ENCODE peak calls at places on chromosome 19, in nine cellular contexts. Z is ascending aorta, Y is upper lobe of right lung, K is dorsolateral prefrontal cortex, B is cardiac fibroblast, N is IMR-90, F is heart right ventricle, Q is HepG2, V is GM12865. L is an unnamed sample.

GRCh38 chr19:5090780-5091575 is 122.1 kb downstream of the KDM4B start:
- DNase-seq in Z (no peak), Y (no peak), K (peak), B (peak), N (peak), F (peak), Q (no peak), V (no peak), L (no peak)

GRCh38 chr19:7706662-7707454 is 4.9 kb upstream of the FCER2 start:
- DNase-seq in Z (no peak), Y (no peak), K (no peak), B (no peak), N (no peak), F (no peak), Q (no peak), V (no peak), L (no peak)

GRCh38 chr19:13091400-13092161 is 11.1 kb downstream of the LYL1 start:
- DNase-seq in Z (peak), Y (no peak), K (peak), B (peak), N (peak), F (peak), Q (no peak), V (no peak), L (peak)

GRCh38 chr19:58274771-58275199 is 4.0 kb upstream of the ZNF8 start:
- DNase-seq in Z (no peak), Y (no peak), K (no peak), B (peak), N (peak), F (no peak), Q (no peak), V (no peak), L (no peak)

GRCh38 chr19:29640231-29640630 is 25.0 kb upstream of the PLEKHF1 start:
- DNase-seq in Z (no peak), Y (peak), K (peak), B (no peak), N (no peak), F (no peak), Q (no peak), V (no peak), L (peak)

GRCh38 chr19:41657157-41657556 is 30.3 kb upstream of the CEACAM4 start:
- DNase-seq in Z (no peak), Y (peak), K (no peak), B (no peak), N (no peak), F (no peak), Q (no peak), V (peak), L (no peak)

GRCh38 chr19:38115264-38115802 is 108.7 kb downstream of the DPF1 start:
- DNase-seq in Z (no peak), Y (no peak), K (no peak), B (no peak), N (no peak), F (no peak), Q (no peak), V (no peak), L (no peak)

GRCh38 chr19:38420935-38421334 is 5.1 kb downstream of the RASGRP4 start:
- DNase-seq in Z (no peak), Y (no peak), K (no peak), B (no peak), N (no peak), F (no peak), Q (no peak), V (no peak), L (no peak)

GRCh38 chr19:47609885-47610545 is 1.1 kb downstream of the BICRA start:
- DNase-seq in Z (no peak), Y (peak), K (peak), B (peak), N (peak), F (peak), Q (peak), V (peak), L (no peak)

GRCh38 chr19:54209748-54210494 is 9.3 kb downstream of the RPS9 start:
- DNase-seq in Z (peak), Y (peak), K (peak), B (peak), N (peak), F (peak), Q (peak), V (no peak), L (no peak)

GRCh38 chr19:7575426-7576040 is 20.1 kb upstream of the CAMSAP3 start:
- DNase-seq in Z (no peak), Y (no peak), K (no peak), B (peak), N (no peak), F (no peak), Q (no peak), V (peak), L (no peak)

GRCh38 chr19:12159773-12160414 is 3.0 kb upstream of the ZNF136 start:
- DNase-seq in Z (no peak), Y (no peak), K (no peak), B (no peak), N (no peak), F (no peak), Q (no peak), V (no peak), L (no peak)

GRCh38 chr19:45103200-45103624 is 10.2 kb downstream of the PPP1R37 start:
- DNase-seq in Z (no peak), Y (no peak), K (peak), B (no peak), N (no peak), F (no peak), Q (no peak), V (peak), L (no peak)

GRCh38 chr19:53086949-53087348 is 16.3 kb downstream of the ZNF160 start:
- DNase-seq in Z (no peak), Y (no peak), K (no peak), B (peak), N (peak), F (peak), Q (no peak), V (no peak), L (no peak)

GRCh38 chr19:34998777-34999497 is 1.2 kb upstream of the GRAMD1A start:
- DNase-seq in Z (no peak), Y (no peak), K (no peak), B (no peak), N (no peak), F (no peak), Q (peak), V (no peak), L (no peak)

GRCh38 chr19:10749435-10750384 is 31.8 kb downstream of the DNM2 start:
- DNase-seq in Z (no peak), Y (peak), K (no peak), B (no peak), N (no peak), F (no peak), Q (peak), V (no peak), L (no peak)

GRCh38 chr19:38975214-38975860 is at the start of gene FBXO17:
- DNase-seq in Z (no peak), Y (peak), K (peak), B (peak), N (peak), F (peak), Q (peak), V (no peak), L (no peak)

GRCh38 chr19:10112037-10112751 is 701 bp downstream of the P2RY11 start:
- DNase-seq in Z (no peak), Y (peak), K (no peak), B (peak), N (no peak), F (no peak), Q (no peak), V (peak), L (no peak)

GRCh38 chr19:35206379-35206778 is 22.2 kb downstream of the FAM187B start:
- DNase-seq in Z (no peak), Y (no peak), K (no peak), B (no peak), N (no peak), F (no peak), Q (no peak), V (peak), L (no peak)

GRCh38 chr19:33720691-33721682 is 75.7 kb upstream of the KCTD15 start:
- DNase-seq in Z (no peak), Y (peak), K (no peak), B (no peak), N (no peak), F (no peak), Q (peak), V (no peak), L (no peak)

GRCh38 chr19:13093407-13094284 is 9.0 kb downstream of the LYL1 start:
- DNase-seq in Z (no peak), Y (peak), K (peak), B (peak), N (peak), F (peak), Q (peak), V (peak), L (no peak)

GRCh38 chr19:54470991-54471782 is 1.9 kb downstream of the CDC42EP5 start:
- DNase-seq in Z (no peak), Y (no peak), K (peak), B (peak), N (no peak), F (peak), Q (no peak), V (no peak), L (peak)

GRCh38 chr19:38266070-38266469 is 1.7 kb downstream of the SPINT2 start:
- DNase-seq in Z (no peak), Y (no peak), K (no peak), B (no peak), N (no peak), F (no peak), Q (no peak), V (no peak), L (no peak)

GRCh38 chr19:9786819-9787218 is 18.3 kb upstream of the ZNF846 start:
- DNase-seq in Z (no peak), Y (no peak), K (no peak), B (no peak), N (no peak), F (no peak), Q (no peak), V (no peak), L (no peak)

GRCh38 chr19:36032251-36033104 is at the start of gene CLIP3:
- DNase-seq in Z (peak), Y (no peak), K (peak), B (peak), N (peak), F (peak), Q (no peak), V (peak), L (no peak)

GRCh38 chr19:44747739-44748425 is 626 bp upstream of the BCL3 start:
- DNase-seq in Z (no peak), Y (peak), K (no peak), B (peak), N (peak), F (peak), Q (peak), V (no peak), L (no peak)

GRCh38 chr19:5595129-5595528 is 27.4 kb upstream of the TINCR start:
- DNase-seq in Z (no peak), Y (no peak), K (no peak), B (no peak), N (no peak), F (no peak), Q (no peak), V (no peak), L (peak)

GRCh38 chr19:6248856-6249255 is 30.9 kb downstream of the MLLT1 start:
- DNase-seq in Z (no peak), Y (no peak), K (no peak), B (no peak), N (no peak), F (no peak), Q (no peak), V (no peak), L (no peak)

GRCh38 chr19:5827891-5828660 is 11.4 kb downstream of the FUT6 start:
- DNase-seq in Z (peak), Y (peak), K (peak), B (peak), N (peak), F (peak), Q (peak), V (peak), L (no peak)

GRCh38 chr19:42250666-42251531 is 4.0 kb downstream of the ERF start:
- DNase-seq in Z (no peak), Y (peak), K (peak), B (peak), N (peak), F (no peak), Q (no peak), V (no peak), L (no peak)

GRCh38 chr19:40907968-40908735 is 26.1 kb upstream of the CYP2A7 start:
- DNase-seq in Z (no peak), Y (peak), K (no peak), B (no peak), N (no peak), F (peak), Q (no peak), V (peak), L (no peak)

GRCh38 chr19:52351512-52351911 is 15.5 kb downstream of the ZNF610 start:
- DNase-seq in Z (no peak), Y (no peak), K (no peak), B (no peak), N (no peak), F (no peak), Q (no peak), V (no peak), L (no peak)

GRCh38 chr19:40744554-40745401 is 5.5 kb downstream of the ACTMAP start:
- DNase-seq in Z (no peak), Y (peak), K (no peak), B (no peak), N (no peak), F (no peak), Q (peak), V (peak), L (no peak)

GRCh38 chr19:34994643-34995471 is 5.3 kb upstream of the GRAMD1A start:
- DNase-seq in Z (no peak), Y (peak), K (no peak), B (peak), N (no peak), F (peak), Q (peak), V (no peak), L (no peak)

DNA sequence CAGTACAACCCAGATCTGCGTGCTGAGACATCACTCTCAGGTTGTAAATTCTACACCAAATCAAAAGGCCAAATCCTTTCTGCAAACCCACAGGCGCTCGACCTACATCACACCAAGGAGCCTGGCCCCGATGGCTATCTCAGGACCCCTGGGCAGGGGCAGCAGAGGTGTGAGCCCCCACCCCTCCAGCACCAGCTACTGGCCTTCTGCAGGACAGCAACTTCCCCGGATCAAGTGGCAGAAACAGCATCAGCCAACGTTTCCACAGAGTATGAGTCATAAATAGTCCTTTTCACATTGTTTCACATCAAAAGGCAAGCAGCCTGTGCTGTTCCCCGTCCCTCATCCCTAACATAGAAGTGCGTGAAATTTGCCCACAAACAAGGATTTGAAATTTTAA is 276.1 kb downstream of the ZNF536 start:
- DNase-seq in Z (no peak), Y (no peak), K (no peak), B (peak), N (peak), F (no peak), Q (no peak), V (no peak), L (no peak)
- TF ChIP-seq CTCF in Z (no peak), Y (no peak), K (no peak), B (no peak), N (no peak), F (no peak), Q (no peak), V (no peak), L (no peak)

DNA sequence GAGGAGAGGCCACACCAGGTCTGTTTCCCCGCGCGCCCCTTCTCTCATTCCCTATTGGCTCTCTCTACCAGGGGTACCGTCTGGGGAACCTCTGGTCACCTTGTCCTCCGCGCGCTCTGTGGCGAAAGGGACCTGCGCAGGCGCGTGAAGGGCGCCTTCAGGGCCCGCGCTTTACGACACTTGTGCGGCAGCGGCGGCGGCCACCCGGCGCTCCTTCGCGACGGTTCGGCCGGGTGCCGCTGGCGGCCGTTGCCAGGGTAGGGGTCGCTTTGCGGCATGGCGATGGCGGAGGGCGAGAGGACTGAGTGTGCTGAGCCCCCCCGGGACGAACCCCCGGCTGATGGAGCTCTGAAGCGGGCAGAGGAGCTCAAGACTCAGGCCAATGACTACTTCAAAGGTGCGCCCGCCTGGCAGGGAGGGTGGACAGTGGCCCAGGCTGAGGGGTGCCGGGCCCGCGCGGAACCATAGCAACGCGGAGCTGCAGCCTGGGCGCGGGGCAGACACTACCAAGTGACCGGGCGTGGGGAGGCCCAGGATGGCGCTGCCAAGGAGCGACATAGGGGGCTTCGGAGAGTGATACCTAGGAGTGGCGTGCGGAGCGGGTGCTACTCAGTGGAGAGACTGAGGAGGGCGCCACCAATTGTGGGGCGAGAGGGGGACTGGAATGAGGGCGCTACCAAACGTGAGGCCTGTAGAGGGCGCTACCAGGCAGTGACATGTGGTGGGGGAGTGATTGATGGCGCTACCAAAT is at the start of gene PPP5C:
- DNase-seq in Z (peak), Y (peak), K (peak), B (peak), N (peak), F (peak), Q (peak), V (peak), L (peak)
- TF ChIP-seq CTCF in Z (peak), Y (peak), K (peak), B (peak), N (peak), F (peak), Q (peak), V (peak), L (peak)

GRCh38 chr19:15811476-15811875 is 4.0 kb downstream of the OR10H1 start:
- DNase-seq in Z (no peak), Y (no peak), K (no peak), B (no peak), N (no peak), F (no peak), Q (no peak), V (no peak), L (no peak)

GRCh38 chr19:15813916-15814315 is 1.5 kb downstream of the OR10H1 start:
- DNase-seq in Z (no peak), Y (no peak), K (no peak), B (no peak), N (no peak), F (no peak), Q (no peak), V (no peak), L (no peak)

GRCh38 chr19:15810335-15810734 is 5.1 kb downstream of the OR10H1 start:
- DNase-seq in Z (no peak), Y (no peak), K (no peak), B (peak), N (no peak), F (peak), Q (peak), V (peak), L (no peak)

GRCh38 chr19:15812059-15812722 is 3.3 kb downstream of the OR10H1 start:
- DNase-seq in Z (no peak), Y (no peak), K (no peak), B (no peak), N (no peak), F (no peak), Q (no peak), V (peak), L (no peak)

GRCh38 chr19:15815306-15815705 is at the start of gene OR10H1:
- DNase-seq in Z (no peak), Y (no peak), K (no peak), B (no peak), N (no peak), F (no peak), Q (no peak), V (no peak), L (no peak)
- TF ChIP-seq CTCF in Z (no peak), Y (no peak), K (no peak), B (no peak), N (no peak), F (no peak), Q (no peak), V (no peak), L (no peak)

GRCh38 chr19:2274937-2275535 is 6.9 kb downstream of the PEAK3 start:
- DNase-seq in Z (no peak), Y (peak), K (peak), B (peak), N (peak), F (peak), Q (peak), V (peak), L (no peak)
- TF ChIP-seq CTCF in Z (peak), Y (peak), K (peak), B (peak), N (peak), F (peak), Q (peak), V (peak), L (peak)

DNA sequence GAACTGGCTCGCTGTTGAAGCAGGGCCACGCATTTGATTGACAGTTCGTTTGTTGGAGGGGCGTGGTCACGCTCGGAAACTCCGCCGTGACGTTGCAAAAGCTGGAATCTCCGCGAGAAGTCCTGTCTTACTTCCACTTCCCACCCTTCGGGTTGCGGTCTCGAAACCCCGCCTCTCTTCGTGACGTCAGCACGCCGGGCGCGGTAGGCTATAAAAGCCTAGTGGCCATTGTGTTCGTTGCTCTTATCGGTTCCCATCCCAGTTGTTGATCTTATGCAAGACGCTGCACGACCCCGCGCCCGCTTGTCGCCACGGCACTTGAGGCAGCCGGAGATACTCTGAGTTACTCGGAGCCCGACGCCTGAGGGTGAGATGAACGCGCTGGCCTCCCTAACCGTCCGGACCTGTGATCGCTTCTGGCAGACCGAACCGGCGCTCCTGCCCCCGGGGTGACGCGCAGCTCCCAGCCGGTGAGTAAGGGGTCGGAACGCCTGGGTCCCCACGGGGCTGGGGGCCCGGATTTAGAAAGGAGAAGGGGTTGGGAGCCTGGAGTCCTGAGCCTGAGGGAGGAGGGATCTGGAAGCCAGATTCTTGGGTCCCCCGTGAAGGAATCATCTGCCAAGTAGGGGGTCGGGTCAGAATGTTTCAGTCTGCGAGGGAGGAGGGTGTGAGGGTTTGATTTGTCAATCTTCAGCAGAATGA is at the start of gene PPP1R15A:
- DNase-seq in Z (peak), Y (peak), K (peak), B (peak), N (peak), F (peak), Q (peak), V (peak), L (peak)
- TF ChIP-seq CTCF in Z (no peak), Y (peak), K (no peak), B (no peak), N (no peak), F (no peak), Q (peak), V (no peak), L (no peak)

DNA sequence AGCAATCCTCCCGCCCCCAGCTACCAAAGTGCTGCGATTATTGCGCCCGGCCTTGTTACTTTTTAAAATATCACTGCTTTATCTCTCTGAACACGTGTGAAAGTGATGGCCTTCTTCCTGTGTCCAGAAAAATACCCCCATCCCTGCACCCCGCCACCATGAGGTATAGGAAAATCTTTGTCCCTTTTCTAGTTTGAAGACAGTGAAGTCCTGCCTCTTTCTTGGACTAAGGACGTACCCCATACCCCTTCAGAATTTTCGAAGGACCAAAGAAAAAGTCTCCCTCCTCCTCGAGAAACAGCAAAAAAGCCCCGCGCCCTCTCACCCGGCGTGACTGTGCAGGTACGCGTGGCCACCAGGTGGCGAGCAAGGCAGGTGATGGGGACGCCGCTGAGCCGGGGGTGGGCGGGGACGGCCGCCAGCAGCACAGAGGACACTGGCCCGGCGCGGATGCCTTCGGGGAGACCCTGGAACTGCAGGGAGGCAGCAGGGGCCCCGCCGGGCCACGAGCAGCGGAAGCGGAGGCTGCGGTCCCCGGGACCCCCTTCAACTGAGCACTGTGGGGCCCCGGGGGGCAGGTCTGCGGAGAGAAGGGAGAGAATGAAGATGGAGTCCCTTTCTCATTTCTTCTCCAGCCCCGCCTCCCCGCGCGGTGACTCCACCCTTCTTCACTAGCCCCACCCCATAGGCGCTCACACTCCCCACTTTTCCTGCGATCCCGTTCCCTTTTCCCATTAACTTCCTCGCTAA is 3.2 kb downstream of the VSIG10L start:
- DNase-seq in Z (peak), Y (peak), K (peak), B (peak), N (peak), F (peak), Q (peak), V (peak), L (peak)
- TF ChIP-seq CTCF in Z (peak), Y (peak), K (peak), B (peak), N (peak), F (peak), Q (peak), V (peak), L (peak)

L was measured in chondrocyte.